ENCODE peak calls at places on chromosomes 7 and 10, in five cellular contexts. I is K562, D is A549, Q is H1, X is GM12878. C is an unnamed sample.

GRCh38 chr7:39248693-39249090 is 271.0 kb downstream of the POU6F2 start:
- DNase-seq in D (no peak), Q (no peak), I (no peak), X (no peak), C (no peak)

GRCh38 chr10:14047431-14047830 is 283.3 kb downstream of the FRMD4A start:
- DNase-seq in Q (no peak), X (no peak), I (no peak), D (no peak), C (no peak)

GRCh38 chr7:79398145-79398749 is 55.2 kb downstream of the MAGI2 start:
- DNase-seq in D (no peak), Q (no peak), X (no peak), I (no peak), C (no peak)

GRCh38 chr10:62916157-62916603 is 100.0 kb upstream of the EGR2 start:
- DNase-seq in I (no peak), D (peak), X (no peak), Q (no peak), C (no peak)

GRCh38 chr10:89525556-89525955 is 9.8 kb downstream of the SLC16A12 start:
- DNase-seq in I (no peak), X (no peak), Q (no peak), D (no peak), C (no peak)

GRCh38 chr10:62732841-62733653 is 71.5 kb upstream of the ADO start:
- DNase-seq in D (no peak), X (peak), Q (no peak), I (no peak), C (no peak)

GRCh38 chr10:78259394-78259793 is 225.7 kb downstream of the RPS24 start:
- DNase-seq in Q (no peak), D (no peak), X (no peak), I (no peak), C (no peak)

GRCh38 chr7:46071076-46071475 is 150.0 kb upstream of the IGFBP3 start:
- DNase-seq in X (no peak), Q (no peak), I (no peak), D (no peak), C (no peak)

GRCh38 chr10:100519321-100520051 is at the start of gene SEC31B:
- DNase-seq in I (no peak), Q (no peak), X (no peak), D (no peak), C (peak)

GRCh38 chr7:106482091-106482490 is 178.9 kb downstream of the CCDC71L start:
- DNase-seq in D (no peak), Q (no peak), X (no peak), I (peak), C (no peak)

GRCh38 chr10:103555712-103556111 is 62.2 kb downstream of the NEURL1 start:
- DNase-seq in Q (no peak), D (no peak), X (no peak), I (no peak), C (no peak)

GRCh38 chr10:94279835-94280709 is 82.7 kb downstream of the NOC3L start:
- DNase-seq in I (peak), D (peak), Q (peak), X (peak), C (peak)

GRCh38 chr7:22108151-22108845 is 162.6 kb upstream of the CDCA7L start:
- DNase-seq in I (no peak), Q (no peak), X (no peak), D (no peak), C (no peak)

GRCh38 chr7:30906520-30907240 is 5.0 kb upstream of the AQP1 start:
- DNase-seq in X (no peak), I (no peak), Q (no peak), D (no peak), C (no peak)

GRCh38 chr10:119313645-119314044 is 106.3 kb downstream of the GRK5 start:
- DNase-seq in I (peak), Q (no peak), D (no peak), X (peak), C (no peak)

GRCh38 chr10:110774069-110775021 is 97.4 kb upstream of the PDCD4 start:
- DNase-seq in I (peak), D (peak), X (peak), Q (no peak), C (peak)

GRCh38 chr10:89352039-89352597 is 24.3 kb downstream of the IFIT3 start:
- DNase-seq in D (peak), I (peak), Q (no peak), X (no peak), C (peak)

GRCh38 chr7:49855281-49855980 is 82.0 kb downstream of the VWC2 start:
- DNase-seq in Q (no peak), D (no peak), I (no peak), X (no peak), C (no peak)

GRCh38 chr10:124693801-124694416 is 50.3 kb downstream of the FAM53B start:
- DNase-seq in X (no peak), D (no peak), Q (no peak), I (peak), C (no peak)

GRCh38 chr10:124296813-124297788 is 121.6 kb downstream of the OAT start:
- DNase-seq in Q (no peak), D (no peak), I (no peak), X (no peak), C (no peak)

GRCh38 chr10:108090476-108091215 is 926.1 kb upstream of the SORCS1 start:
- DNase-seq in Q (no peak), X (no peak), D (no peak), I (no peak), C (no peak)

GRCh38 chr7:452230-452751 is 67.4 kb downstream of the PDGFA start:
- DNase-seq in Q (peak), X (no peak), I (no peak), D (no peak), C (no peak)

GRCh38 chr10:93160829-93161228 is 87.1 kb downstream of the CYP26A1 start:
- DNase-seq in D (no peak), I (no peak), X (no peak), Q (no peak), C (no peak)

GRCh38 chr10:46228076-46229071 is 58.4 kb upstream of the ANTXRL start:
- DNase-seq in I (peak), D (peak), Q (peak), X (no peak), C (peak)

GRCh38 chr10:35577915-35578607 is 27.1 kb upstream of the GJD4 start:
- DNase-seq in Q (no peak), X (no peak), D (no peak), I (no peak), C (no peak)

GRCh38 chr7:85285502-85285901 is 98.6 kb upstream of the SEMA3D start:
- DNase-seq in I (no peak), D (no peak), Q (no peak), X (no peak), C (no peak)

GRCh38 chr7:40199076-40199802 is 64.4 kb downstream of the SUGCT start:
- DNase-seq in D (peak), Q (no peak), I (peak), X (no peak), C (no peak)

GRCh38 chr10:131206136-131206995 is 105.2 kb downstream of the TCERG1L start:
- DNase-seq in X (no peak), Q (no peak), I (no peak), D (no peak), C (no peak)

GRCh38 chr7:22726849-22727792 is at the start of gene IL6:
- DNase-seq in I (peak), D (peak), Q (no peak), X (no peak), C (peak)

GRCh38 chr10:121485443-121486139 is 112.7 kb downstream of the FGFR2 start:
- DNase-seq in X (no peak), D (no peak), Q (no peak), I (no peak), C (no peak)

GRCh38 chr7:26865094-26865388 is 651 bp upstream of the SKAP2 start:
- DNase-seq in Q (no peak), I (no peak), D (no peak), X (no peak), C (no peak)

GRCh38 chr10:11742009-11742778 is at the start of gene ECHDC3:
- DNase-seq in I (peak), X (no peak), D (peak), Q (no peak), C (no peak)

GRCh38 chr10:104216631-104217030 is 15.5 kb downstream of the CFAP43 start:
- DNase-seq in Q (no peak), X (no peak), D (no peak), I (no peak), C (no peak)

GRCh38 chr10:1159131-1160061 is 103.2 kb downstream of the WDR37 start:
- DNase-seq in I (peak), D (no peak), X (no peak), Q (no peak), C (no peak)

GRCh38 chr7:112020800-112021199 is 185.4 kb downstream of the DOCK4 start:
- DNase-seq in X (no peak), Q (no peak), D (no peak), I (no peak), C (no peak)

GRCh38 chr7:35753761-35754603 is 46.9 kb upstream of the SEPTIN7 start:
- DNase-seq in Q (no peak), I (peak), D (no peak), X (no peak), C (no peak)

GRCh38 chr10:77274046-77274795 is 363.4 kb downstream of the KCNMA1 start:
- DNase-seq in D (no peak), X (no peak), Q (no peak), I (no peak), C (no peak)

GRCh38 chr7:20330176-20330796 is 414 bp upstream of the ITGB8 start:
- DNase-seq in X (no peak), D (peak), I (peak), Q (no peak), C (peak)

GRCh38 chr7:98283127-98283886 is 1.8 kb downstream of the BRI3 start:
- DNase-seq in Q (no peak), X (no peak), I (no peak), D (no peak), C (no peak)

GRCh38 chr10:17599089-17599488 is 18.1 kb downstream of the HACD1 start:
- DNase-seq in I (peak), X (no peak), Q (no peak), D (peak), C (no peak)
- TF ChIP-seq KDM1A in I (no peak), X (no peak), Q (no peak), D (no peak), C (no peak)

DNA sequence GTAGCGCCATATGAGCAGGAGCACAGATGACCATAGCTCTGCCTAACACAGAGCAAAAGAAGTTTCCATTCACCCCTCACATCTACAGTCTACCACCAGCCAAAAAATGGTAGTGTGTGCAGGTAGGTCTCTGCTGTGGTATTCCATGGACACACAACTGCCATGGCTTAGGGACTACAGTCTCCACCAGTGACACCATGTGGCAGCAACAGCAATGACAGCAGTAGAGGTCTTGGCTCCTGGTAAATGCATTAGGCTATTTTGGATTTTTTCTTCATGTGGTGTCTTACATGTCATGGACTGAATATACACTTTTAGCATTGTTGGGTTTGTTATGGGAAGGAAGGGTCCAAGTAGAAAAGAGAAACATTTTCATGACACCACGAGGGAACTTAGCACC is 70.1 kb upstream of the CABCOCO1 start:
- DNase-seq in X (no peak), D (peak), I (peak), Q (no peak), C (peak)
- TF ChIP-seq KDM1A in X (no peak), D (no peak), I (no peak), Q (no peak), C (no peak)

GRCh38 chr10:106023329-106023728 is 1141.2 kb downstream of the SORCS1 start:
- DNase-seq in Q (no peak), D (no peak), I (no peak), X (no peak), C (no peak)
- TF ChIP-seq KDM1A in Q (no peak), D (no peak), I (no peak), X (no peak), C (no peak)

DNA sequence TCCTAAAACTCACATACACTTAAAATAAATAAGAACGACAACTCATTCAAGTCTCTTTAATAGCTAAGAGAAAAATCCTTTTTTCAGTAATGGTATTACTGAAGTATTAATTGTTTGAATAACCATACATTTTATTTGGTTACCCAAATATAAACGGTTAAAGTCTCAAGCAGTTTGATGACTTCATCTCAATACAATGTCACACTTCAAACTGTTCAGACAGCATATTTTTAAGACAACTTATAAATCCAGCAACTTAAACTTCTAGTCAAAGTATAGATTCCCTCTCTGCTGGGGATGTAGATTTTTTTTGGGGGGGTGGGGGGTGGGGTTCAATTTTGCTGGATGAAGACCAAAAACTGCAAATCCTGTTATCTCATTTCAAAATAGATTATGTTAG is 42.0 kb downstream of the GNA12 start:
- DNase-seq in Q (no peak), D (no peak), X (no peak), I (no peak), C (no peak)
- TF ChIP-seq KDM1A in Q (no peak), D (no peak), X (no peak), I (no peak), C (no peak)

GRCh38 chr7:131225619-131226101 is 102.0 kb upstream of the MKLN1 start:
- DNase-seq in D (peak), Q (no peak), I (no peak), X (no peak), C (peak)
- TF ChIP-seq KDM1A in D (no peak), Q (no peak), I (no peak), X (no peak), C (no peak)

C was measured in HepG2.